ENCODE peak calls at places on chromosomes 4 and X, in eight cellular contexts. B is H4; N is amniotic stem cell; K is RWPE1; H is effector memory CD4-positive, alpha-beta T cell; O is AML-193; R is left cardiac atrium; X is NCI-H1092 treated with DMSO at 0.1 percent for 48 hours. C is an unnamed sample.

GRCh38 chr4:72313121-72313520 is 255.9 kb downstream of the ADAMTS3 start:
- DNase-seq in B (no peak), N (no peak), K (no peak), H (no peak), O (no peak), R (no peak), X (no peak), C (no peak)

GRCh38 chr4:38856524-38857337 is at the start of gene TLR6:
- DNase-seq in B (peak), N (peak), K (peak), H (peak), O (peak), R (no peak), X (peak), C (peak)

GRCh38 chr4:24754586-24754985 is 40.8 kb upstream of the SOD3 start:
- DNase-seq in B (no peak), N (no peak), K (no peak), H (no peak), O (no peak), R (no peak), X (no peak), C (no peak)

GRCh38 chr4:134337584-134337983 is 136.0 kb upstream of the PABPC4L start:
- DNase-seq in B (no peak), N (no peak), K (no peak), H (no peak), O (no peak), R (no peak), X (no peak), C (no peak)

GRCh38 chrX:20265221-20265725 is 1.4 kb downstream of the RPS6KA3 start:
- DNase-seq in B (peak), N (peak), K (peak), H (peak), O (no peak), R (peak), X (peak), C (no peak)

GRCh38 chr4:127049506-127049905 is 583.3 kb upstream of the INTU start:
- DNase-seq in B (no peak), N (no peak), K (no peak), H (no peak), O (no peak), R (no peak), X (no peak), C (no peak)

GRCh38 chrX:154596290-154596929 is 11.5 kb downstream of the CTAG1A start:
- DNase-seq in B (peak), N (no peak), K (peak), H (no peak), O (peak), R (no peak), X (no peak), C (no peak)

GRCh38 chr4:126790633-126791032 is 842.1 kb upstream of the INTU start:
- DNase-seq in B (no peak), N (no peak), K (no peak), H (no peak), O (no peak), R (no peak), X (no peak), C (no peak)

GRCh38 chr4:65589331-65589730 is 81.0 kb downstream of the EPHA5 start:
- DNase-seq in B (no peak), N (no peak), K (no peak), H (no peak), O (no peak), R (no peak), X (no peak), C (no peak)

GRCh38 chr4:89299153-89299789 is 8.3 kb downstream of the GPRIN3 start:
- DNase-seq in B (no peak), N (no peak), K (no peak), H (no peak), O (no peak), R (no peak), X (no peak), C (no peak)

GRCh38 chrX:118634336-118634735 is 93.1 kb upstream of the IL13RA1 start:
- DNase-seq in B (no peak), N (no peak), K (no peak), H (no peak), O (no peak), R (no peak), X (no peak), C (no peak)

GRCh38 chr4:188109157-188109755 is at the start of gene TRIML2:
- DNase-seq in B (peak), N (no peak), K (no peak), H (no peak), O (no peak), R (no peak), X (no peak), C (no peak)

GRCh38 chrX:132694331-132694823 is 205.5 kb upstream of the MBNL3 start:
- DNase-seq in B (no peak), N (no peak), K (no peak), H (no peak), O (no peak), R (no peak), X (no peak), C (no peak)

GRCh38 chrX:45517090-45517973 is 316.7 kb upstream of the DIPK2B start:
- DNase-seq in B (peak), N (peak), K (peak), H (no peak), O (no peak), R (no peak), X (no peak), C (no peak)

GRCh38 chrX:53116101-53116500 is 22.2 kb downstream of the KANTR start:
- DNase-seq in B (no peak), N (no peak), K (no peak), H (no peak), O (no peak), R (no peak), X (no peak), C (no peak)

GRCh38 chr4:6463311-6464289 is 8.8 kb downstream of the PPP2R2C start:
- DNase-seq in B (no peak), N (no peak), K (no peak), H (no peak), O (no peak), R (no peak), X (no peak), C (no peak)

GRCh38 chr4:6345096-6345830 is 75.6 kb downstream of the WFS1 start:
- DNase-seq in B (no peak), N (no peak), K (no peak), H (no peak), O (no peak), R (no peak), X (no peak), C (no peak)

GRCh38 chr4:158282252-158282651 is 72.0 kb downstream of the TMEM144 start:
- DNase-seq in B (peak), N (no peak), K (peak), H (no peak), O (no peak), R (no peak), X (no peak), C (no peak)

GRCh38 chrX:41616255-41616654 is 72.5 kb upstream of the GPR34 start:
- DNase-seq in B (no peak), N (no peak), K (no peak), H (no peak), O (no peak), R (no peak), X (no peak), C (no peak)

GRCh38 chr4:39770005-39770404 is 72.1 kb downstream of the UBE2K start:
- DNase-seq in B (no peak), N (no peak), K (no peak), H (no peak), O (no peak), R (no peak), X (no peak), C (no peak)

GRCh38 chr4:124111922-124112321 is 600.6 kb downstream of the ANKRD50 start:
- DNase-seq in B (peak), N (peak), K (peak), H (no peak), O (peak), R (no peak), X (peak), C (no peak)

GRCh38 chrX:19613645-19614323 is 98.5 kb upstream of the MAP3K15 start:
- DNase-seq in B (no peak), N (no peak), K (no peak), H (no peak), O (no peak), R (no peak), X (peak), C (no peak)

GRCh38 chrX:110432831-110433230 is 74.2 kb downstream of the RTL9 start:
- DNase-seq in B (no peak), N (no peak), K (no peak), H (no peak), O (no peak), R (no peak), X (peak), C (no peak)